ENCODE peak calls at places on chromosomes 2 and 18, in seven cellular contexts. U is HFFc6, J is osteocyte, V is BJ, L is left lung, Q is H1, K is endothelial cell. P is an unnamed sample.

GRCh38 chr2:137706786-137707613 is 257.3 kb upstream of the HNMT start:
- DNase-seq in U (no peak), J (no peak), V (no peak), L (no peak), Q (no peak), K (no peak), P (no peak)

GRCh38 chr2:108542071-108542470 is 7.8 kb downstream of the LIMS1 start:
- DNase-seq in U (peak; percentile 55), J (no peak), V (peak; percentile 33), L (no peak), Q (no peak), K (no peak), P (no peak)

GRCh38 chr2:100470898-100471514 is 724 bp downstream of the NMS start:
- DNase-seq in U (no peak), J (no peak), V (no peak), L (peak; percentile 38), Q (peak; percentile 39), K (peak; percentile 44), P (peak; percentile 78)

GRCh38 chr2:182064024-182064880 is 78.6 kb downstream of the PPP1R1C start:
- DNase-seq in U (no peak), J (no peak), V (no peak), L (no peak), Q (no peak), K (no peak), P (no peak)

GRCh38 chr2:99868260-99868659 is 274.1 kb downstream of the AFF3 start:
- DNase-seq in U (no peak), J (no peak), V (no peak), L (no peak), Q (no peak), K (no peak), P (no peak)

GRCh38 chr2:233113114-233113452 is 52.9 kb downstream of the INPP5D start:
- DNase-seq in U (no peak), J (no peak), V (no peak), L (no peak), Q (no peak), K (no peak), P (no peak)

GRCh38 chr2:189613077-189613636 is 32.6 kb upstream of the SLC40A1 start:
- DNase-seq in U (peak; percentile 84), J (no peak), V (peak; percentile 44), L (no peak), Q (no peak), K (no peak), P (no peak)

GRCh38 chr18:58870621-58871020 is 5.9 kb downstream of the ZNF532 start:
- DNase-seq in U (no peak), J (no peak), V (no peak), L (no peak), Q (no peak), K (no peak), P (no peak)

GRCh38 chr2:125397535-125398251 is 1258.3 kb upstream of the GYPC start:
- DNase-seq in U (no peak), J (no peak), V (no peak), L (no peak), Q (no peak), K (no peak), P (no peak)

GRCh38 chr2:54560146-54560881 is 104.2 kb downstream of the SPTBN1 start:
- DNase-seq in U (peak; percentile 51), J (no peak), V (no peak), L (peak; percentile 57), Q (no peak), K (peak; percentile 24), P (no peak)

GRCh38 chr18:43634994-43635393 is 357.7 kb upstream of the SYT4 start:
- DNase-seq in U (no peak), J (no peak), V (no peak), L (no peak), Q (no peak), K (no peak), P (no peak)

GRCh38 chr18:59917422-59917821 is 17.6 kb downstream of the PMAIP1 start:
- DNase-seq in U (no peak), J (peak; percentile 51), V (no peak), L (peak; percentile 47), Q (no peak), K (no peak), P (no peak)

GRCh38 chr2:626491-627339 is 50.5 kb downstream of the TMEM18 start:
- DNase-seq in U (no peak), J (peak; percentile 63), V (no peak), L (no peak), Q (no peak), K (no peak), P (no peak)

GRCh38 chr2:124318913-124319312 is 293.8 kb downstream of the CNTNAP5 start:
- DNase-seq in U (no peak), J (no peak), V (no peak), L (no peak), Q (no peak), K (no peak), P (no peak)

GRCh38 chr18:21262979-21263378 is 20.9 kb downstream of the GREB1L start:
- DNase-seq in U (no peak), J (no peak), V (no peak), L (no peak), Q (no peak), K (peak; percentile 64), P (peak; percentile 14)

GRCh38 chr2:151845884-151846283 is 17.7 kb upstream of the ARL5A start:
- DNase-seq in U (no peak), J (no peak), V (no peak), L (no peak), Q (no peak), K (no peak), P (no peak)

GRCh38 chr2:25618676-25619075 is 54.7 kb downstream of the DTNB start:
- DNase-seq in U (peak; percentile 57), J (no peak), V (peak; percentile 33), L (no peak), Q (no peak), K (no peak), P (no peak)

GRCh38 chr2:120741514-120742448 is 6.1 kb downstream of the GLI2 start:
- DNase-seq in U (no peak), J (peak; percentile 82), V (no peak), L (no peak), Q (no peak), K (no peak), P (peak; percentile 55)

GRCh38 chr18:22846088-22846683 is 86.9 kb upstream of the RBBP8 start:
- DNase-seq in U (no peak), J (no peak), V (no peak), L (no peak), Q (no peak), K (no peak), P (no peak)

GRCh38 chr2:128091691-128092050 is 671 bp downstream of the UGGT1 start:
- DNase-seq in U (no peak), J (no peak), V (no peak), L (no peak), Q (no peak), K (no peak), P (no peak)

GRCh38 chr2:119023534-119023933 is 81.5 kb downstream of the MARCO start:
- DNase-seq in U (no peak), J (no peak), V (no peak), L (no peak), Q (no peak), K (no peak), P (no peak)

GRCh38 chr2:223055140-223055539 is 3.1 kb downstream of the KCNE4 start:
- DNase-seq in U (no peak), J (no peak), V (no peak), L (no peak), Q (no peak), K (no peak), P (no peak)

GRCh38 chr2:28977176-28977875 is 3.8 kb upstream of the TOGARAM2 start:
- DNase-seq in U (no peak), J (no peak), V (no peak), L (peak; percentile 17), Q (no peak), K (no peak), P (no peak)

GRCh38 chr2:99940963-99941362 is 201.4 kb downstream of the AFF3 start:
- DNase-seq in U (no peak), J (no peak), V (peak; percentile 11), L (no peak), Q (no peak), K (no peak), P (no peak)

GRCh38 chr2:185291035-185291647 is 447.5 kb upstream of the FSIP2 start:
- DNase-seq in U (peak; percentile 9), J (no peak), V (no peak), L (peak; percentile 38), Q (peak; percentile 54), K (peak; percentile 67), P (peak; percentile 51)
- TF ChIP-seq CTCF in U (peak; percentile 48), J (peak; percentile 83), V (peak; percentile 62), L (peak; percentile 30), Q (peak; percentile 89), K (peak; percentile 42), P (peak; percentile 79)

DNA sequence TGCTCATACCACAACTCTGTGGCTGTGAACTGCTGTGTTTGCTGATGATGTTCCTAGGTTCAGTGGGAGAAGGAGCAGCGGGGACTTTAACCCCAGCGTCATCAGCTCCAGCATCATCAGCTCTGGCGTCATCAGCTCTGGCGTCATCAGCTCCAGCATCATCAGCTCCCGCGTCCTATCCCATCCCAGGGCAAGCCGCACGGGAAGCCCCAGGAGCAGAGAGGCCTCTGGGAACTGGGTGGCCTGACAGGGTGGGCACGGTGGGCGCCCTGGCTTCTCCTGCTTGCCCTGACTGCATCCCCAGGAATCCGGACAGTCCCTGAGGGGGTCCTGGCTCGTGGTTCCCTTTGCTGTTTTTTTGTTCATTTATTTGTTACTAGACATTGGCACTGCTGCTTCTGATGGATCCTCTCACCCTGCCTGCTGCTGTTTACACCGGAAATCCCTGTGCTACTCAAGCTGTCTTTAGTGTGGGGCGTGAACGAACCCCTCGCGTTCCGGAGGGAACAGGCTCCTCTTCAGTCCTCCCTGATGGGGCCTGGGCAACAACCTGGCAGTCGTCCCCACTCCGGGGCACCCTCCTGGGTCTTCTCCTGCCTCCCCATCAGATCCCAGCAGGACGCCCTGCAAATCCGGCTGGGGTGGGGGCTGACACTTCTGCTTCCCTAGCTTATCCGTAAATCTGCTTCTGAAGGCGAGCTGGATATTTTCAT is 67.1 kb upstream of the PXDN start:
- DNase-seq in U (no peak), J (no peak), V (no peak), L (no peak), Q (no peak), K (no peak), P (no peak)
- TF ChIP-seq CTCF in U (no peak), J (no peak), V (no peak), L (no peak), Q (no peak), K (no peak), P (no peak)

DNA sequence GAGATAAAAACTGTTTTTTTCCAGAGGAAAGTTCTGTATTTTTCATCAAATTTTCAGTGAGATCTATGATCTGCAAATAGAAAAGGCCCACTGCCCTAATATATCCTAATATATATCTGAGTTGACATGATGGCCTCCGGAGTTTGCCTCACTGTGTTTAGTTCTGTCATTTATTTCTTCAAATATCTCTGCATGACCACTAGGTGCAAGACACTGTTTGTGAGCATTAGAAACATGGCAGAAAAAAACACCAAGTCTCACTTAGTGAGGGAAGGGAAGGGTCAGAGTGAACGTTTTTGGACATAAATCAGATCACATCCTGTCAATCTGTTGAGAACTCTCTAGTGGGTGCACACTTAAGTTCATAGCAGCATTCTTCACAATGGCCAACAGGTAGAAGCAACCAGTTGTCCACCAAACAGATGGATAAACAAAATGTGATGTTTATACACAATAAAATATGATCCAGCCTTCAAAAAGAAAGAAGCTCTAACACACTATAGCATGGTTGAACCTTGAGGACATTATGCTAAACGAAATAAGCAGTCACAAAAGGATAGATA is 53.4 kb downstream of the SPIRE1 start:
- DNase-seq in U (no peak), J (no peak), V (no peak), L (no peak), Q (no peak), K (no peak), P (no peak)
- TF ChIP-seq CTCF in U (peak; percentile 63), J (peak; percentile 23), V (no peak), L (no peak), Q (peak; percentile 13), K (peak; percentile 22), P (peak; percentile 22)

GRCh38 chr18:35856178-35856577 is 116.3 kb upstream of the RMP24 start:
- DNase-seq in U (no peak), J (peak; percentile 10), V (no peak), L (no peak), Q (no peak), K (no peak), P (no peak)
- TF ChIP-seq CTCF in U (no peak), J (no peak), V (no peak), L (no peak), Q (no peak), K (no peak), P (no peak)

P was measured in neural crest cell.